ENCODE peak calls at places on chromosome 1, in five cellular contexts. M is GM12878, N is SK-N-SH, G is HepG2, D is K562. K is an unnamed sample.
A peak's percentile ranks its signal among the peaks of the same experiment; 100 is the strongest.

GRCh38 chr1:41461790-41462679 is 22.4 kb downstream of the EDN2 start:
- DNase-seq in M (no peak), N (no peak), G (peak; percentile 7), D (no peak), K (no peak)

GRCh38 chr1:151292207-151293030 is 10.3 kb downstream of the ZNF687 start:
- DNase-seq in M (no peak), N (peak; percentile 45), G (no peak), D (no peak), K (no peak)

GRCh38 chr1:50487725-50488124 is 64.5 kb upstream of the DMRTA2 start:
- DNase-seq in M (no peak), N (no peak), G (no peak), D (no peak), K (no peak)

GRCh38 chr1:184622136-184622823 is 132.4 kb downstream of the EDEM3 start:
- DNase-seq in M (no peak), N (peak; percentile 68), G (no peak), D (no peak), K (peak; percentile 83)

GRCh38 chr1:184152502-184152901 is 101.0 kb downstream of the TSEN15 start:
- DNase-seq in M (no peak), N (no peak), G (no peak), D (no peak), K (no peak)

GRCh38 chr1:28894785-28895184 is 19.6 kb upstream of the EPB41 start:
- DNase-seq in M (no peak), N (no peak), G (no peak), D (no peak), K (no peak)

GRCh38 chr1:221141059-221141458 is 261.8 kb downstream of the HLX start:
- DNase-seq in M (no peak), N (no peak), G (no peak), D (no peak), K (no peak)

GRCh38 chr1:42981406-42981805 is 22.7 kb upstream of the SLC2A1 start:
- DNase-seq in M (no peak), N (no peak), G (no peak), D (no peak), K (no peak)

GRCh38 chr1:224168859-224169380 is 14.1 kb upstream of the DEGS1 start:
- DNase-seq in M (peak; percentile 90), N (no peak), G (peak; percentile 46), D (no peak), K (no peak)
- TF ChIP-seq FOXM1 in M (peak; percentile 71), N (no peak), G (no peak), D (no peak), K (no peak)

DNA sequence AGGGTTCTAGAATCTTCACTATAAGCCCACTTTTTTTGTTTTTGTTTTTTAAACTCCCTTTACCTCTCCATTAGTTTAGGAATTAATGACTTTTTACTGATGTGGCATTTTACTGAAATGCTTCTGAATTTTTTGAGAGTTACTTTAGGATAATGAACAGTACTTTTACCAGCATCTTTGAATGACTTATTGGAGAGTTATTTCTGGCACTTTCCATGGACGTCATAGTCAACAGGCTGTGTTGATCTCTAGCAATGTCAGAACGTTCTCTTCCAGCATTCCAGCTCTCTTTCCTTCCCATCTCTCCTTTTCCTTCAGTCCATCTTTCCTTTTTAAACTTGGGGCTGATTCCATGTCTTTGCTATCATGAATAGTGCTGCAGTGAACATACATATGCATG is 48.5 kb downstream of the CLIC4 start:
- DNase-seq in M (no peak), N (no peak), G (no peak), D (no peak), K (no peak)
- TF ChIP-seq FOXM1 in M (no peak), N (no peak), G (no peak), D (no peak), K (no peak)

DNA sequence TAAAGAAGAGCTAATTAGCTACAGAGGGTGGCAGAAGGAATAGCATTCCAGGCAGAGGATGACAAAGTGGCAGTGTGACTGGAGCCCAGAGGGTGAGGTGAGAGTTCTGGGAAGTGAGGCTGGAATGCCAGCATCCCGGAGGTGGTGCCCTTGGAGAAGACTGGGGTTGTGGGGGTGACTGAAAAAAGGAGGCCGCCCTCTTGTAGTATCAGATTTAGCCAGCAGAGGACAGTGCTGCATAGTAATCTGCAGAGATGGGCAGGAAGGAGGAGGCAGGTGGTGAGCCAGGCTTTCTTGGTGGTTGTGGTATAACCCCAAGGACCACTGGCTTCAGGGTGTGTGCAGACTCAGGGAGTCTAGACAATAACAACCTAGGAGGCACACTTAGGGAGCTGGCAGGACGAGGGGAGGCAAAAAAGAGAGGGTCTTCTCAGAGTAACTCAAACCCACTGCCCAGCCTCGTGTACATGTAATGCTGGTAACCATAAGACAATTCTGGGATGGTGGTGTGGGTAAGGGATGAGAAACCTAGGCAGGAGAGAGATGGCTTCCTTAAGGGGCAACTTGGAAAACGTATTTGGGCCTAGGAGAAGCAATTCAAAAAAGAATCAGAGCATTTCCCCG is 30.5 kb downstream of the MROH7 start:
- DNase-seq in M (peak; percentile 17), N (peak; percentile 78), G (peak; percentile 44), D (peak; percentile 84), K (peak; percentile 87)
- TF ChIP-seq FOXM1 in M (no peak), N (no peak), G (no peak), D (no peak), K (no peak)

GRCh38 chr1:26035959-26036755 is 9.8 kb downstream of the SLC30A2 start:
- DNase-seq in M (peak; percentile 13), N (peak; percentile 95), G (peak; percentile 47), D (peak; percentile 91), K (peak; percentile 91)

GRCh38 chr1:26035203-26035958 is 10.5 kb downstream of the SLC30A2 start:
- DNase-seq in M (peak; percentile 35), N (peak; percentile 99), G (peak; percentile 86), D (peak; percentile 99), K (peak; percentile 97)

GRCh38 chr1:26032636-26033357 is 11.2 kb downstream of the EXTL1 start:
- DNase-seq in M (no peak), N (no peak), G (no peak), D (no peak), K (no peak)

GRCh38 chr1:26036756-26037281 is 9.1 kb downstream of the SLC30A2 start:
- DNase-seq in M (no peak), N (no peak), G (no peak), D (no peak), K (no peak)

GRCh38 chr1:26034504-26035202 is 11.3 kb downstream of the SLC30A2 start:
- DNase-seq in M (no peak), N (peak; percentile 77), G (no peak), D (no peak), K (peak; percentile 34)
- TF ChIP-seq FOXM1 in M (no peak), N (no peak), G (no peak), D (no peak), K (no peak)

GRCh38 chr1:195637474-195637873 is 970.8 kb downstream of the KCNT2 start:
- DNase-seq in M (no peak), N (peak; percentile 10), G (no peak), D (no peak), K (no peak)
- TF ChIP-seq FOXM1 in M (no peak), N (no peak), G (no peak), D (no peak), K (no peak)

DNA sequence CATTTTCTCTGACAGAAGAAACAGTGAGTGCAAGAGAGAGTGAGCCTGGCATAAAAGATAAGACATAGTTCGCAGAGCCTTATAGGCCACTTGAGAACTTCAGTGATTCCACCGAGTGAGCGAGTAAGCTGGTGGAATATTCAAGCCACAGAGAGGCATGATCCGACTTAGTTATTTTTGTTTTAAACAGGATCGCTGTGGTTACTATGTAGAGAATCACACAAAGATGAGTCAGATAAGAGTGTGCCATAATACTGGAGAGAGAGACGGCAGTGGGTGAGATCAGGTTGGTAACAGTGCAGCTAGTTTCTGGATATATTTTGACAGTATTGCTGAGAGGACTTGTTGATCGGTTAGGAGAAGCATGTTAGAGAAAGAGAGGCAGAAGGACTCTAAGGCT is 624.1 kb downstream of the PLPP3 start:
- DNase-seq in M (no peak), N (no peak), G (no peak), D (no peak), K (no peak)
- TF ChIP-seq FOXM1 in M (no peak), N (no peak), G (no peak), D (no peak), K (no peak)

DNA sequence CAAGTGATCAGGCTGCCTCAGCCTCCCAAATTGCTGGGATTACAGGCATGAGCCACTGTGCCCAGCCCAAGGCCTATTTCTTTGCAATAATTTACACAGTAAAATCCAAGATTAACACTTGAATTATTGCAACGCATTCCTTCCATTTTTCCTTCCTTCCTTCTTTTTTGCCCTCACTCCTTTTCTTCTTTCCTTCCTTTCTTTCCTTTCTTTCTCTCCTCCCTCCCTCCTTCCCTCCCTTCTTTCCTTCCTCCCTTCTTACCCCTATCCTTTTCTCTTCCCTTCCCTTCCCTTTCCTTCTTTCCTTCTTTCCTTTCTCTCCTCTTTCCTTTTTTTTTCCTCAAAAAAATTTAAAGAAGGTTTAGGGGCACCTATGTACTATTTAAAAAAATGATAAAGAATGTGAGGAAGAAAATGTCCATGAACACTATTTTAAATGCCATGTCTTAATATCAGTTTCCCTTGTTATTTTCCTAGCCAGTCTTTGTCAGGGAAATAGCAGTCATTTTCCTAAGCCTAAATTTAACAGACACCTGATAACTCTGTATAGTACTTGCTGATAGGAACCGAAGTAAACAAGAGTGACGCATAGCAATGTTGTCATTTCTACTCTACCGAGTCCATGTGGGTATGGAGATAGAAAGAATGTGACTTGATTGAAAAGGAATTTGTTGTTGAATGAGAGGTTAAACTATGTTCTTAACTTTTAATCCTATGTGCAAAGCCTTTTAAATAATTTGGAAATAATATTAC is 79.8 kb upstream of the HMCN1 start:
- DNase-seq in M (no peak), N (no peak), G (peak; percentile 49), D (no peak), K (no peak)
- TF ChIP-seq FOXM1 in M (no peak), N (no peak), G (no peak), D (no peak), K (no peak)

DNA sequence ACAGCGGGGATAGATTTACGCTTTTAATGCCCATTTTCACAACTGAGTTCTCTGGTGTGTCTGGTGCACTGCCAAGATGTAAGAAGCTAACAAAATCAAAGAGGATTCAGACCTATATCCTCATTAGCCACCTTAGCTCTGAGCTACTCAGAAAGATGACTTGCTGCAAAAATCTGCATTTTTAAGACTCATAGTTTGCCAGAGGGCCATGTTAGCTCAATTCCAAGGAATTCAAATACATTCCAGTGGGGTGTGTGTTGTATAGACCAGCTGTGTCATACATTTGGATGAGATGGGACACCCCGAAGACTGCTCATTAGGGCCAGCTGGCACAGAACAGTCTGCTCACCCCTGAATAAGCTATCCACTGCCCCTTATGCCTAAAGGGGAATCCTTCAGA is 8.9 kb downstream of the DENND2D start:
- DNase-seq in M (no peak), N (no peak), G (no peak), D (no peak), K (no peak)
- TF ChIP-seq FOXM1 in M (no peak), N (no peak), G (no peak), D (no peak), K (no peak)

DNA sequence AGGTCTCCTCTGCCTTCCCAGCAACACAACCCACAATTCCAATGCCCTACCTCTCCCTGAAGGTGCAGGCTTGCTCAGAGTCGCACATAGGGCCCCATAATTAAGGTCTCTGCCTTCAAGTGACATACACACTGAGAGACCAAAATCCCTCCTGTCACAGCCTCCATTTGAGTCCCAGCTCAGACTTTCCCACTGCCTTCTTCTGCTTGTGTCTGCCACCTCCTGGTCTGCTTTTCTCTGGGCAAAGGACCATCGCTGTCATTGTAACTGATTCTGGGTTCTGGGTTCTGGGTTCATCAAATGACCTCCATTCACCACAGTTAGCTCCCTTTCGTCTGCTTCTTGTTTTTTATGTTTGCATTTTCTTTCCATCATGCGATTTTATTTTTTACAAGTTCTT is 119.2 kb upstream of the ATP1B1 start:
- DNase-seq in M (no peak), N (no peak), G (no peak), D (no peak), K (no peak)
- TF ChIP-seq FOXM1 in M (no peak), N (no peak), G (no peak), D (no peak), K (no peak)

K was measured in HEK293T.